ENCODE peak calls at places on chromosomes 6 and 20, in four cellular contexts. L is GM13977, N is MCF 10A, J is Panc1. R is an unnamed sample.

GRCh38 chr20:53515749-53516148 is 77.9 kb downstream of the ZNF217 start:
- DNase-seq in L (no peak), N (no peak), J (no peak), R (no peak)

GRCh38 chr6:125986956-125987617 is 747 bp downstream of the TRMT11 start:
- DNase-seq in L (no peak), N (peak; percentile 49), J (peak; percentile 47), R (no peak)

GRCh38 chr6:155486795-155487294 is 31.2 kb upstream of the NOX3 start:
- DNase-seq in L (no peak), N (no peak), J (no peak), R (no peak)

GRCh38 chr20:44306927-44307326 is 4.1 kb downstream of the FITM2 start:
- DNase-seq in L (no peak), N (no peak), J (no peak), R (no peak)

GRCh38 chr6:138099832-138100231 is 7.4 kb downstream of the PERP start:
- DNase-seq in L (no peak), N (peak; percentile 76), J (no peak), R (no peak)

GRCh38 chr6:27531772-27532459 is 59.0 kb upstream of the ZNF184 start:
- DNase-seq in L (no peak), N (no peak), J (peak; percentile 90), R (no peak)

GRCh38 chr20:24421071-24421470 is 48.4 kb upstream of the SYNDIG1 start:
- DNase-seq in L (no peak), N (no peak), J (no peak), R (no peak)

GRCh38 chr6:116387374-116387773 is 16.6 kb downstream of the DSE start:
- DNase-seq in L (no peak), N (peak; percentile 96), J (no peak), R (peak; percentile 25)

GRCh38 chr20:43919686-43920403 is 5.2 kb downstream of the TOX2 start:
- DNase-seq in L (no peak), N (no peak), J (no peak), R (no peak)

GRCh38 chr6:105593805-105594231 is 190.9 kb upstream of the PREP start:
- DNase-seq in L (no peak), N (peak; percentile 86), J (no peak), R (no peak)

GRCh38 chr6:148828047-148828446 is 81.2 kb downstream of the UST start:
- DNase-seq in L (no peak), N (no peak), J (no peak), R (no peak)

GRCh38 chr20:63382551-63383300 is 21.6 kb upstream of the CHRNA4 start:
- DNase-seq in L (no peak), N (no peak), J (no peak), R (no peak)

GRCh38 chr6:33822575-33823395 is 19.0 kb upstream of the MLN start:
- DNase-seq in L (no peak), N (peak; percentile 51), J (no peak), R (no peak)

GRCh38 chr6:1929931-1930330 is 315.5 kb downstream of the GMDS start:
- DNase-seq in L (no peak), N (no peak), J (no peak), R (no peak)

GRCh38 chr6:1930356-1930755 is 315.0 kb downstream of the GMDS start:
- DNase-seq in L (no peak), N (no peak), J (no peak), R (no peak)

GRCh38 chr6:1931817-1932216 is 313.6 kb downstream of the GMDS start:
- DNase-seq in L (no peak), N (no peak), J (no peak), R (no peak)

GRCh38 chr6:1933292-1933691 is 312.1 kb downstream of the GMDS start:
- DNase-seq in L (no peak), N (no peak), J (no peak), R (no peak)
- TF ChIP-seq CTCF in L (no peak), N (no peak), J (no peak), R (no peak)

GRCh38 chr6:152206072-152206818 is 398.8 kb downstream of the ESR1 start:
- DNase-seq in L (no peak), N (peak; percentile 32), J (no peak), R (no peak)
- TF ChIP-seq CTCF in L (peak; percentile 11), N (peak; percentile 21), J (peak; percentile 67), R (no peak)

GRCh38 chr6:30717129-30717844 is at the start of gene MDC1:
- DNase-seq in L (peak; percentile 94), N (peak; percentile 100), J (peak; percentile 98), R (peak; percentile 95)
- TF ChIP-seq CTCF in L (peak; percentile 9), N (no peak), J (no peak), R (no peak)

GRCh38 chr6:73893696-73894095 is 197.7 kb downstream of the CD109 start:
- DNase-seq in L (no peak), N (no peak), J (no peak), R (no peak)
- TF ChIP-seq CTCF in L (no peak), N (no peak), J (no peak), R (no peak)

DNA sequence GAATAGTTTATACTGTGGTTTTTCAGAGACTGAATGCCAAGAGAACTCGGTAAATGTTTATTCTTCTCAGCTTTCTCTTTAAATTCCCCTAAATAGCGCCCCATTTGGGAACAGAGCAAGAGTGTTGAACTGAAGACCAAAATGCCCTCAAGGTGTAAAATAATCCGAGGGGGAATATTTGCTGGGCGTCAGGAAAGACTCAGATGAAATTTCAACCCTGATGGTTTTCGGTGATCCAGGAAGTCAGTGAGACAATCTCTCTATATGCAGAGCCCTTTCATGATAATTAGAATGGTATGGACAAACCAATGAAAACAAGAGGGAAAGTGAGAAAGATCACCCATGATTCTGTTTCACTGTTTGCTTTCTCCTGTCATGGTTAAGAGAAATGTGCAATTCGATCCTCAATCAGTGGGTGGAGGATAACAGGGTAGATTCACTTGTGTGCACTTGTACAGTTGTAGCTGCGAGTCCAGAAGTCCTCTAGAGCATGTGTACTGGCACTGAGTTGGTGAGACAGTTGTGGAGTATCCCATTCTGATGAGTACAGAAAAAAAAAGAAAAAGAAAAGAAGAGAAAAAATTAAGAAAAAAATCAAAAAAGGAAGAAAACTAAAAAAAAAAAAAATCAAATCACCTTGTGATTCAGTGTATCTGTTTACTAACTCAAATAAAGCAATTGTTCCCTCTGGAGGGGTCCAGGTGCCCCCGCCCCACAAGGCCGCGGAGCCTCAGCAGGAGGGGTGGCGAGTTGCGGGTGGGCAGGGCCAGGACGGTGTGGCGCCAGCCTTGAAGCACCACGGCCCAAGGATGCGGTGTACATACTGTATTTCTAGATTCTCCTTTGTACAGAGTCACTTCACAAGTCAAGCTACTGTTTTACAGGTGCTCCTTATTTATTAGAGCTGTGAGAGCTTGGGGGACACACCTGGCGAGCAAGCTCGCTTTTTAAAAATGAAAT is 164.9 kb downstream of the SCML4 start:
- DNase-seq in L (no peak), N (peak; percentile 19), J (no peak), R (no peak)
- TF ChIP-seq CTCF in L (no peak), N (no peak), J (no peak), R (no peak)